ENCODE peak calls at places on chromosomes 4 and X, in seven cellular contexts. Q is right lobe of liver, Z is HCT116, E is breast epithelium, J is testis, F is uterus, W is A549. U is an unnamed sample.

GRCh38 chr4:99868126-99868596 is 26.1 kb downstream of the LAMTOR3 start:
- DNase-seq in W (no peak), F (no peak), J (no peak), Z (no peak), E (no peak), Q (no peak), U (no peak)

GRCh38 chr4:177667687-177668086 is 225.4 kb upstream of the AGA start:
- DNase-seq in W (no peak), Z (no peak), J (peak), Q (no peak), F (no peak), E (no peak), U (no peak)

GRCh38 chrX:25343060-25343459 is 327.3 kb upstream of the ARX start:
- DNase-seq in F (no peak), J (no peak), Q (no peak), Z (no peak), E (no peak), W (no peak), U (no peak)

GRCh38 chrX:68304602-68305001 is 128.7 kb downstream of the OPHN1 start:
- DNase-seq in Z (no peak), F (no peak), W (no peak), Q (no peak), J (no peak), E (no peak), U (no peak)

GRCh38 chr4:144583658-144584057 is 62.3 kb upstream of the HHIP start:
- DNase-seq in J (no peak), Z (no peak), E (no peak), Q (no peak), W (no peak), F (no peak), U (no peak)

GRCh38 chr4:127686656-127687055 is 43.5 kb upstream of the SLC25A31 start:
- DNase-seq in J (no peak), Z (peak), E (no peak), F (no peak), W (no peak), Q (no peak), U (no peak)

GRCh38 chr4:119299221-119300071 is 22.5 kb downstream of the FABP2 start:
- DNase-seq in Z (no peak), W (no peak), Q (no peak), J (no peak), E (no peak), F (no peak), U (no peak)

GRCh38 chr4:160546201-160546600 is 1443.3 kb downstream of the RAPGEF2 start:
- DNase-seq in Z (no peak), F (no peak), J (no peak), Q (no peak), E (no peak), W (no peak), U (no peak)

GRCh38 chr4:89752932-89753598 is 83.9 kb downstream of the SNCA start:
- DNase-seq in F (peak), W (no peak), E (no peak), J (no peak), Q (no peak), Z (no peak), U (no peak)

GRCh38 chr4:38177792-38178665 is 217.8 kb downstream of the PTTG2 start:
- DNase-seq in W (no peak), E (no peak), J (peak), Z (no peak), F (peak), Q (peak), U (peak)

GRCh38 chr4:88284378-88285234 is at the start of gene PPM1K:
- DNase-seq in F (peak), J (peak), Z (peak), E (peak), Q (peak), W (peak), U (peak)
- TF ChIP-seq CTCF in F (no peak), J (no peak), Z (no peak), E (no peak), Q (peak), W (no peak), U (no peak)

GRCh38 chrX:47796433-47796906 is 40.2 kb upstream of the ZNF81 start:
- DNase-seq in W (no peak), Z (no peak), E (no peak), J (peak), F (no peak), Q (no peak), U (no peak)
- TF ChIP-seq POLR2A in W (no peak), Z (no peak), E (no peak), J (no peak), F (no peak), Q (no peak), U (no peak)

GRCh38 chr4:56755901-56756300 is 65.6 kb downstream of the SPINK2 start:
- DNase-seq in F (no peak), Z (no peak), J (no peak), E (no peak), W (no peak), Q (no peak), U (no peak)

GRCh38 chr4:56757270-56757746 is 64.2 kb downstream of the SPINK2 start:
- DNase-seq in F (no peak), Z (no peak), Q (no peak), J (no peak), W (peak), E (no peak), U (no peak)

GRCh38 chr4:56762484-56763250 is 58.8 kb downstream of the SPINK2 start:
- DNase-seq in W (no peak), F (no peak), J (no peak), Z (no peak), E (no peak), Q (no peak), U (no peak)

GRCh38 chr4:56760194-56760593 is 61.3 kb downstream of the SPINK2 start:
- DNase-seq in Z (no peak), F (no peak), J (no peak), W (no peak), E (no peak), Q (no peak), U (no peak)

GRCh38 chr4:56757821-56758400 is 63.6 kb downstream of the SPINK2 start:
- DNase-seq in J (peak), Z (peak), W (peak), Q (no peak), F (peak), E (peak), U (peak)
- H3K4me3 ChIP-seq in J (no peak), Z (no peak), W (no peak), Q (no peak), F (no peak), E (peak), U (no peak)

GRCh38 chr4:10457255-10457801 is at the start of gene ZNF518B:
- DNase-seq in W (peak), Z (peak), F (peak), Q (peak), J (peak), E (peak), U (peak)

GRCh38 chr4:10461091-10461849 is 4.0 kb upstream of the ZNF518B start:
- DNase-seq in Z (no peak), E (no peak), W (peak), J (peak), F (peak), Q (peak), U (peak)

GRCh38 chr4:10458190-10458589 is 964 bp upstream of the ZNF518B start:
- DNase-seq in Z (no peak), E (no peak), J (no peak), F (no peak), W (no peak), Q (no peak), U (no peak)

GRCh38 chr4:10460313-10461047 is 3.3 kb upstream of the ZNF518B start:
- DNase-seq in F (no peak), Q (no peak), Z (no peak), W (no peak), E (no peak), J (no peak), U (no peak)

DNA sequence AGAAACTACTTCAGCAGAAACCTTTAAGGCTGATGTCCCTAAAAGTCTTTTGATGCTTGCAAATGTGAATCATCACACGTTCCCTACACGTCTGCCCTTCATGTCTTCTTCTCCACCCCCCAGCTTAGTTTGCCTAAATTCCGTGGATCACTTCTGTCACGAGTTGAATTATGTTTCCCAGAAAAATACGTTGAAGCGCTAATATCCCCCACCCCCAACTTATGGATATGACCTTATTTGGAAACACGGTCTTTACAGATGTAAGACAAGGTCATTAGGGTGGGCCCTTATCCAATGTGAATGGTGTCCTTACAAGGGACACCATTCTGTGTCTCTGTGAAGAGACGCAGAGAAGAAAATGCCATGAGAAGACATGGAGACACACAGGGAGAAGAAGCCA is 2.1 kb upstream of the ZNF518B start:
- DNase-seq in E (no peak), Z (no peak), F (no peak), W (no peak), Q (no peak), J (no peak), U (no peak)
- TF ChIP-seq CTCF in E (no peak), Z (no peak), F (no peak), W (no peak), Q (no peak), J (no peak), U (no peak)

GRCh38 chr4:83486457-83487129 is 1.7 kb upstream of the ABRAXAS1 start:
- DNase-seq in Q (no peak), Z (no peak), E (no peak), W (no peak), F (no peak), J (no peak), U (no peak)

GRCh38 chr4:83489711-83490326 is 4.9 kb upstream of the ABRAXAS1 start:
- DNase-seq in W (no peak), F (no peak), Z (no peak), J (no peak), Q (no peak), E (no peak), U (no peak)

DNA sequence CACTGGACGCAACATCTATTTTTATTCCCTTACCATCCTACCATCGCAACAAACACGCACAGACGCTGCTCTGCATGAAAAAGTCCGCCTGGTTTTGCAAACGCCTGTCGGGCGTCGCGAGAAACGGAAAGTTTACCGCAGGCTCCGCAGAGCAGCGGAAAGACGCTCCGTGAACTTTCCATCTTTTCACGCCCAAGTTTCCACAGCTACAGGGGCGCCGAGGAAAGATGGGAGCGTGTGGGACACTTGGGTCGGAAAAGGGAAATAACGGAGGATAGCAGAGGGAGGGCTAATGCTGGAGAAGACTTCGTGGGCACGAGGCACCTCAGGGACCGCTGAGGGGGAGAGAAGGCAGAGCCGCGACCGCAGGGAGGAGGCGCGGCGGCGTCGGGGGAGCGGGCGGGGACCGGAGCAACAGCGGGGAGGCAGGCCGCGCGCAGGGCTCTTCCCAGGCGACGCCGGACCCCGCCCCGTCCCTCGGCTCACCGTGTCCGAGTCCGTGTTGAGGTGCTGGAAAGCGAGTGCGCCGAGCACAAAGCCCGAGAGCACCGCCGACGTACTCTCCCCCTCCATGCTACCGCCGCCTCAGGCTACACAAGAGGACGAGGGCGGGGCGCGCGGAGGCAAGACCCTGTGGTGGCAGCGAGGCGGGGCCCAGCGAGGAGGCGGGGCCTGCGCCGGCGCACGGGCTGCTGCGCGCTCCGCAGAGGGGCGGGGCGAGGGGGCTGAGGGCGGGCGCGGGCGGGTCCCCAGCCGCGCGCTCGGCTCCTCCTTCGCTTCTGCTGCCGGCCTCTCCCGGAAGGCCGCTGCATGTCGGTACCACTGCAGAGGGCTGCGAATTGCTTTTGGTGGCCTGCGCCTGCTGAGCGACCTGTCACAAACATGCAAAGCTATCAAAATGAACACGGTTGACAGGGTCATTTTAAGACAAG is at the start of gene ABRAXAS1:
- DNase-seq in E (peak), J (peak), Q (peak), W (peak), F (peak), Z (peak), U (peak)
- TF ChIP-seq POLR2A in E (no peak), J (peak), Q (peak), W (peak), F (peak), Z (peak), U (peak)

GRCh38 chrX:151155234-151155633 is 21.1 kb upstream of the GPR50 start:
- DNase-seq in Q (no peak), J (no peak), E (no peak), F (no peak), W (no peak), Z (no peak), U (no peak)

GRCh38 chrX:151151668-151152267 is 24.6 kb upstream of the GPR50 start:
- DNase-seq in Q (no peak), E (no peak), W (peak), F (no peak), Z (peak), J (peak), U (peak)

DNA sequence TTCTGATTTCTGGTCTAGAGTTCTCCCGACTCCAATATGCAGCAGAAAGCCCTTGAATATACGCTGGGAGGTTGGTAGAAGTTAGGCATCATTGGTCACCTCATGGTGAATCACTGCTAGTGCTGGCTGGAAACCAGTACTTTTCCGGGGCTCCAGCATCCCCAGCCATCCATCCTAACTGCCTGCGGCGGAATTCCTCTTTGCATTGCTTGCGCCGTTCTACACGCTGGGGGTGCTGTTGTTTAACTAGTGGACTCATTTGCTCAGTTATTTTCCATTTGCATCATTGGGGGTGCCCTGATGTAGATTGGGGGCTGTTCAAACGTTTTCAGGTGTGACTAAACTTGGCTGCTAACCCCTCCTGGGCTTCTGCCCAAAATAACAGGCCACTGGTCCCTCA is 23.3 kb upstream of the GPR50 start:
- DNase-seq in Z (no peak), W (no peak), Q (no peak), J (no peak), F (no peak), E (no peak), U (no peak)
- H3K4me3 ChIP-seq in Z (no peak), W (no peak), Q (no peak), J (no peak), F (no peak), E (no peak), U (no peak)

GRCh38 chr4:88661724-88662123 is 35.9 kb downstream of the NAP1L5 start:
- DNase-seq in F (no peak), W (no peak), Q (no peak), Z (no peak), J (no peak), E (no peak), U (no peak)

GRCh38 chr4:88660446-88661294 is 37.0 kb downstream of the NAP1L5 start:
- DNase-seq in E (no peak), F (no peak), W (no peak), Z (no peak), J (no peak), Q (no peak), U (no peak)

GRCh38 chr4:88659890-88660208 is 37.8 kb downstream of the NAP1L5 start:
- DNase-seq in J (no peak), F (no peak), W (no peak), E (no peak), Z (no peak), Q (no peak), U (no peak)

GRCh38 chr4:88655226-88655625 is 42.4 kb downstream of the NAP1L5 start:
- DNase-seq in Q (no peak), F (no peak), Z (no peak), J (no peak), W (no peak), E (no peak), U (no peak)

DNA sequence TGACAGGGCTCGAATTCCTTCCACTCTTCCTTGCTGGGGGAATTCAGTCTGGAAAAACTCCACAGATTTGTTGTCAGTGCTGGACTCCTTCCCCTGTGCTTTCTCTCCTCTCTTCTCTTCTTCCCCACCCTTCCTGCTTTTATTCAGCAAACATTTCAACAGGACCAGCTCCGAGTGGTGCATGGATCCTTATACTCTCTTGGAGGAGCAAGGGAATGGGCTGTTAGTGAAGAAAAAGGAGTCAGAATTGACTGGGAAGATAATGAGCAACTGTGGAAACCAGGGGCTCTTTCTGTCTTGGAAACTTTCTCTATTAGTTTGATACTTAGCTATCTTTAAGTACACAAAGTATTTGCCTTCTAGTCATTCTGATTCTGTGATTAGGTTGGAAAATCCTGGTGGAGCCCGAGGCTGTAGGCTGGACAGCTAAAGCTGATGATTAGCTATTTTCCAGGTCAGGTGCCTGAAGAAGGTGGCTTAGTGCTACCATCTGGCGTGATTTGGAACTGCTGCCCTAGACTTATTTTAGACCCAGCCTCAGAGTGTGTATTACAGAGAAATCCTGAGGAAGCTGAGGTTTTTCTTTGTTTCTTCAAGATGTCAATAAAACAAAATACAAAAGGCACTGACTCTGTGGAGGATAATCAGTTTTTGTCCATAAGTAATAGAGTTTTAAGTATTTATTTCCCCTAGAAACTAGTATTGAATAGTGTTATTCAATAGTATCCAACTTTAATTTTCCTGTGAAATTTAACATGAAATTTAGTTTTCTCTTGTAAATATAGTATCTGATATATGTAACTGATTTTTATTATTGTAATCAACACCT is 38.4 kb downstream of the NAP1L5 start:
- DNase-seq in E (peak), Q (no peak), W (peak), Z (peak), J (peak), F (peak), U (peak)
- TF ChIP-seq CTCF in E (peak), Q (peak), W (peak), Z (peak), J (peak), F (peak), U (peak)

GRCh38 chrX:2689773-2690666 is 1.1 kb upstream of the CD99 start:
- DNase-seq in Q (peak), W (no peak), Z (no peak), E (no peak), F (no peak), J (no peak), U (peak)

GRCh38 chrX:2693123-2693438 is 2.0 kb downstream of the CD99 start:
- DNase-seq in W (no peak), Q (no peak), E (no peak), F (no peak), J (no peak), Z (no peak), U (no peak)

GRCh38 chrX:2691543-2692220 is 587 bp downstream of the CD99 start:
- DNase-seq in E (no peak), Q (peak), F (peak), J (peak), W (peak), Z (no peak), U (peak)

GRCh38 chrX:2692221-2693122 is 1.4 kb downstream of the CD99 start:
- DNase-seq in J (peak), W (no peak), F (no peak), E (no peak), Q (no peak), Z (no peak), U (peak)

DNA sequence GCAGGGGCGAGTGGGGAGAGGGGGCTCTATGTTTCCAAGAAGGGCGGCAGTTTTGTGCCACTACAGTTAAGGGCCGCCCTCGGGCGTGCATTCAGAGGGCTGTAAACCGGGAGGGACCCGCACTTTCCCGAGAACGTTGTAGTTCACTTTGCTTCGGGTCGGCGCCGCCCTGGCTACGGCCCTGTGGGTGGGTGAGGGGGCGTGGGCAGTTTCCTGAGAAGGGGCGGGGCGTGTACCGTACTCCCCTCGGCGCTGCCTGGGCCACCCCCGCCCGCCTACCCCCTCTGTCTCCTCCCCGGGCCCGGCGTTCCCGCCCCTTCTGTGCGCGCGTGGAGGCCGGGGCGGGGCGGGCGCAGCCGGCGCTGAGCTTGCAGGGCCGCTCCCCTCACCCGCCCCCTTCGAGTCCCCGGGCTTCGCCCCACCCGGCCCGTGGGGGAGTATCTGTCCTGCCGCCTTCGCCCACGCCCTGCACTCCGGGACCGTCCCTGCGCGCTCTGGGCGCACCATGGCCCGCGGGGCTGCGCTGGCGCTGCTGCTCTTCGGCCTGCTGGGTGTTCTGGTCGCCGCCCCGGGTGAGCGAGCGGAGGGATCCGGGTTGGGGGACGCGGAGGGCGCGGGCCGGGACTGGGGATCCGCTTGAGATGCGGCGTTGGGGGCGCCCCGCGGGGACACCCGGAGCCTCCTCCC is at the start of gene CD99:
- DNase-seq in F (peak), Q (peak), E (peak), W (peak), Z (no peak), J (peak), U (peak)
- TF ChIP-seq POLR2A in F (no peak), Q (peak), E (no peak), W (no peak), Z (no peak), J (no peak), U (peak)

GRCh38 chrX:155262970-155263754 is 1.1 kb downstream of the RAB39B start:
- DNase-seq in Q (no peak), J (no peak), E (no peak), W (no peak), Z (no peak), F (no peak), U (no peak)
- H3K4me3 ChIP-seq in Q (no peak), J (peak), E (no peak), W (peak), Z (no peak), F (no peak), U (no peak)